ENCODE peak calls at places on chromosomes 7 and 10, in seven cellular contexts. G is activated CD8-positive, alpha-beta memory T cell treated with anti-CD3 and anti-CD28 coated beads for 24 hours; P is ureter; V is fibroblast of mammary gland; C is GM20000; H is body of pancreas; E is T follicular helper cell. R is an unnamed sample.

GRCh38 chr10:36344240-36344639 is 702.1 kb upstream of the FZD8 start:
- DNase-seq in G (no peak), P (no peak), V (peak), C (no peak), H (no peak), E (no peak), R (no peak)

GRCh38 chr7:92797284-92797683 is 39.1 kb downstream of the CDK6 start:
- DNase-seq in G (no peak), P (no peak), V (no peak), C (no peak), H (no peak), E (no peak), R (no peak)

GRCh38 chr10:122139627-122140151 is 131.4 kb upstream of the BTBD16 start:
- DNase-seq in G (no peak), P (no peak), V (peak), C (no peak), H (no peak), E (no peak), R (peak)

GRCh38 chr10:75497997-75498797 is 66.8 kb downstream of the LRMDA start:
- DNase-seq in G (no peak), P (peak), V (peak), C (no peak), H (no peak), E (no peak), R (peak)

GRCh38 chr10:101772895-101773761 is 2.8 kb downstream of the FGF8 start:
- DNase-seq in G (no peak), P (no peak), V (no peak), C (no peak), H (no peak), E (no peak), R (no peak)

GRCh38 chr7:1018334-1018695 is 26.0 kb upstream of the GPR146 start:
- DNase-seq in G (no peak), P (no peak), V (no peak), C (no peak), H (no peak), E (no peak), R (no peak)

GRCh38 chr7:139361523-139361922 is 1.8 kb downstream of the LUC7L2 start:
- DNase-seq in G (no peak), P (no peak), V (no peak), C (no peak), H (no peak), E (no peak), R (no peak)

GRCh38 chr10:122494833-122495232 is 33.5 kb downstream of the HTRA1 start:
- DNase-seq in G (no peak), P (no peak), V (peak), C (no peak), H (no peak), E (no peak), R (no peak)

GRCh38 chr7:22241805-22242390 is 115.1 kb downstream of the RAPGEF5 start:
- DNase-seq in G (no peak), P (no peak), V (no peak), C (no peak), H (no peak), E (no peak), R (no peak)

GRCh38 chr10:124149143-124149542 is 55.7 kb upstream of the CHST15 start:
- DNase-seq in G (no peak), P (no peak), V (no peak), C (no peak), H (no peak), E (no peak), R (no peak)

GRCh38 chr10:113047963-113048781 is 98.1 kb downstream of the TCF7L2 start:
- DNase-seq in G (no peak), P (no peak), V (no peak), C (no peak), H (no peak), E (no peak), R (no peak)

GRCh38 chr10:28580825-28581224 is 47.9 kb downstream of the WAC start:
- DNase-seq in G (no peak), P (no peak), V (no peak), C (no peak), H (no peak), E (no peak), R (no peak)

GRCh38 chr7:121021266-121021969 is 32.9 kb downstream of the CPED1 start:
- DNase-seq in G (no peak), P (no peak), V (no peak), C (no peak), H (no peak), E (no peak), R (no peak)

GRCh38 chr7:47416454-47417121 is 165.3 kb downstream of the TNS3 start:
- DNase-seq in G (no peak), P (peak), V (no peak), C (no peak), H (no peak), E (no peak), R (no peak)

GRCh38 chr10:70619271-70620019 is 16.9 kb upstream of the PRF1 start:
- DNase-seq in G (no peak), P (no peak), V (peak), C (no peak), H (no peak), E (no peak), R (no peak)

GRCh38 chr10:6091630-6092029 is 2.8 kb downstream of the RBM17 start:
- DNase-seq in G (no peak), P (no peak), V (no peak), C (no peak), H (no peak), E (no peak), R (no peak)

GRCh38 chr10:77859200-77859864 is 67.2 kb downstream of the DLG5 start:
- DNase-seq in G (no peak), P (no peak), V (no peak), C (no peak), H (no peak), E (no peak), R (no peak)

R was measured in uterus.